ENCODE peak calls at places on chromosomes 6 and 20, in four cellular contexts. Y, F, P and T are unnamed samples.

GRCh38 chr6:2818593-2818992 is 23.1 kb downstream of the SERPINB1 start:
- DNase-seq in Y (no peak), P (no peak), F (no peak), T (no peak)

GRCh38 chr20:41981746-41982145 is 363.6 kb upstream of the CHD6 start:
- DNase-seq in Y (no peak), P (no peak), F (no peak), T (no peak)

GRCh38 chr6:163416380-163416629 is 1.8 kb downstream of the QKI start:
- DNase-seq in F (no peak), P (no peak), Y (no peak), T (no peak)

GRCh38 chr20:3221398-3222226 is 12.3 kb downstream of the ITPA start:
- DNase-seq in F (no peak), P (no peak), Y (no peak), T (no peak)

GRCh38 chr6:78513856-78514255 is 353.5 kb upstream of the IRAK1BP1 start:
- DNase-seq in Y (peak; percentile 16), F (no peak), P (no peak), T (no peak)

GRCh38 chr20:10314198-10314597 is 95.6 kb downstream of the SNAP25 start:
- DNase-seq in Y (no peak), P (no peak), F (no peak), T (no peak)

GRCh38 chr20:44222969-44223368 is 12.4 kb upstream of the OSER1 start:
- DNase-seq in Y (no peak), P (no peak), F (no peak), T (no peak)

GRCh38 chr20:4108495-4109306 is 93.3 kb upstream of the RNF24 start:
- DNase-seq in Y (peak; percentile 80), P (peak; percentile 80), F (peak; percentile 60), T (no peak)

DNA sequence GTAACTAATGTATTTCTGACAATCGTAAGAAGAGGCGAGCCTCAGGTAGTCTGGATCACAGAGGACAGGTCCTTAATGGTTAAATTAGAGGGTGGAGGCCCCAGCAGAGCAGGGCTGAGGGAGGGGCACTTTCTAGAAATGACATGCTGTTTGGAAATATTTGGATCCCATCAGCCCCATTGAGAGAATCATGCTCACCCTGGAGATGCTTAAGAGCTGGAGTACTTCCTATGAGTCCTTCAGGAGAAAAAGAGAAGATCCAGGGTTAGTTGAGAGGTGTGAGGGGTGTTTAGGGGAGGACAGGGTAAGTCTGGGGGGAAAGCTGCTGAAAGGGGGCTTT is 123.0 kb downstream of the TCP11 start:
- DNase-seq in Y (no peak), F (no peak), P (no peak), T (no peak)
- H3K27ac ChIP-seq in Y (no peak overlapping the region), F (peak overlapping the region; percentile 88), P (peak overlapping the region; percentile 93), T (peak overlapping the region; percentile 92)

DNA sequence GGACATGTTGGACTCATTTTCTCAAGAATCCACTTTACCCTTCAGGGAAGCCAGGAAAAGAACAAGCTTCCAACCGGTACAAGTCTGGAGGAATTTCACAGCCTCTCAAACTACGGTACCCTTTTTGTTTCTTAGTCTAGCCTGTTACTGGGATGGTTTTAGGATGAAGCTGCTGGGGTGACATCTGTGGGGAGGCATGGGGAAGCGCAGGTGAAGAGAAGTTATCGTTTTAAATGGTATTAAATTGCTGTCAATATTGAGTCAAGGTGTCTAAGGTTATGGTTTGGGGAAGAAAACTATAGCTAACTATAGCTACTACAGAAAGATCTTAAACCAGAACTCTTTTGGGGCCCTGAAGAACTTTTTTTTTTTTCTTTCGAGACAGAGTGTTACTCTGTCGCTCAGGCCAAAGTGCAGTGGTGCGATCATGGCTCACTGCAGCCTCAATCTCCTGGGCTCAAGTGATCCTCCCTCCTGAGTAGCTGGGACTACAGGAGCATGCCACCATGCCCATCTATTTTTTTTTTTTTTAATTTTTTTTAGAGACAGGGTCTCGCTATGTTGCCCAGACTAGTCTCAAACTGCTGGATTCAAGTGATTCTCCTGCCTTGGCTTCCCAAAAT is 128.7 kb downstream of the RIN2 start:
- DNase-seq in F (no peak), P (no peak), Y (no peak), T (no peak)
- H3K27ac ChIP-seq in F (peak overlapping the region; percentile 89), P (peak overlapping the region; percentile 96), Y (no peak overlapping the region), T (peak overlapping the region; percentile 74)

GRCh38 chr6:34149831-34150400 is 4.0 kb upstream of the GRM4 start:
- DNase-seq in Y (no peak), F (no peak), P (no peak), T (no peak)
- H3K27ac ChIP-seq in Y (no peak overlapping the region), F (no peak overlapping the region), P (no peak overlapping the region), T (no peak overlapping the region)

GRCh38 chr6:108728826-108729225 is 119.4 kb upstream of the ARMC2 start:
- DNase-seq in P (no peak), Y (no peak), F (no peak), T (no peak)

GRCh38 chr6:108731229-108731565 is 117.0 kb upstream of the ARMC2 start:
- DNase-seq in F (no peak), P (no peak), Y (no peak), T (peak; percentile 31)

GRCh38 chr6:108732101-108732870 is 115.9 kb upstream of the ARMC2 start:
- DNase-seq in P (no peak), F (no peak), Y (no peak), T (peak; percentile 63)

GRCh38 chr6:108727966-108728730 is 120.1 kb upstream of the ARMC2 start:
- DNase-seq in P (no peak), Y (no peak), F (no peak), T (no peak)

DNA sequence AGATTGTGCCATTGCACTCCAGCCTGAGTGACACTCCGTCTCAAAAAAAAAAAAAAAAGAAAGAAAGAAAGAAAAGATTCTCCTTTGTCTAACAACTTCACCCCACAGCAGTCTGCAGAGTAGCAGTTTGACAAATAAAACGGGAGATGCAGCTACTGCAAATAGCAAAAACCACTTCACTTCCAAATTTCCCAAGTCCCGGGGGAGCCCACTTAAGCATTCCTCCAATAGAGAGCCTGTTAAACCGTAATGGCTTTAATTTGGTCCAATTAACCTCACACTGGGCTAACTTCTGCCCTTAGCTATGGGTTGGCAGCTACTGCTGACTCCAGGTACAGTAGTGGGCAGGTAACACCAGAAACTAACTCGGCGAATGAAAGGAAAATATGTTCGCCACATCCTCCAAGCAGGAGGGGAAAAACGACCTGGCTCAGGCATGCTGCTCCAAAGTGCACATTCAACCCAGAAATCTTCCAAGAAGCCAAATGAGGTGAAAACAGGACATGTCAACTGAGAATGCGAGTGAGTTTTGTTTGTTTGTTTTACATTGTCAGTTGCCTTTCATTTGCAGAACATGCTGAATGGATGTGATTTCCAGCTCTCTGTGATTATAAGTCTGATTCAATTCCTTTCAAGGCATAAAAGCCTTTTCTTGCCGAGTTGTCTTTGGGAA is 117.5 kb upstream of the ARMC2 start:
- DNase-seq in P (no peak), F (no peak), Y (no peak), T (peak; percentile 13)
- H3K27ac ChIP-seq in P (no peak overlapping the region), F (no peak overlapping the region), Y (no peak overlapping the region), T (no peak overlapping the region)

GRCh38 chr6:16108419-16108818 is 20.5 kb upstream of the MYLIP start:
- DNase-seq in Y (no peak), P (no peak), F (no peak), T (no peak)

GRCh38 chr6:16105874-16106273 is 23.0 kb upstream of the MYLIP start:
- DNase-seq in P (no peak), Y (no peak), F (no peak), T (no peak)

GRCh38 chr6:16106991-16107787 is 21.7 kb upstream of the MYLIP start:
- DNase-seq in Y (no peak), F (no peak), P (no peak), T (no peak)

GRCh38 chr6:16108996-16109658 is 19.8 kb upstream of the MYLIP start:
- DNase-seq in P (no peak), F (peak; percentile 25), Y (no peak), T (no peak)

GRCh38 chr6:16109659-16110300 is 19.1 kb upstream of the MYLIP start:
- DNase-seq in F (no peak), P (no peak), Y (no peak), T (no peak)
- H3K27ac ChIP-seq in F (peak overlapping the region; percentile 62), P (no peak overlapping the region), Y (no peak overlapping the region), T (peak overlapping the region; percentile 10)